ENCODE peak calls at places on chromosome X, in six cellular contexts. T is IMR-90; H is fibroblast of lung; K is body of pancreas; X is H9; A is CD8-positive, alpha-beta memory T cell. C is an unnamed sample.

GRCh38 chrX:104126856-104127255 is 14.5 kb downstream of the ZCCHC18 start:
- DNase-seq in A (no peak), H (no peak), K (no peak), X (no peak), T (no peak), C (no peak)

GRCh38 chrX:109774706-109775105 is 41.6 kb upstream of the ACSL4 start:
- DNase-seq in H (peak; percentile 81), A (no peak), T (peak; percentile 77), X (no peak), K (no peak), C (no peak)

GRCh38 chrX:19840899-19841648 is 46.3 kb downstream of the SH3KBP1 start:
- DNase-seq in A (peak; percentile 13), H (no peak), X (peak; percentile 49), T (no peak), K (no peak), C (no peak)

GRCh38 chrX:12978205-12979010 is 3.5 kb downstream of the TMSB4X start:
- DNase-seq in A (peak; percentile 82), H (peak; percentile 79), X (peak; percentile 76), T (peak; percentile 88), K (peak; percentile 62), C (peak; percentile 77)

GRCh38 chrX:18424482-18425198 is 768 bp upstream of the CDKL5 start:
- DNase-seq in A (no peak), H (peak; percentile 57), K (peak; percentile 45), X (peak; percentile 44), T (peak; percentile 70), C (peak; percentile 4)

GRCh38 chrX:77731821-77732419 is 54.1 kb downstream of the ATRX start:
- DNase-seq in K (no peak), A (no peak), X (no peak), T (no peak), H (no peak), C (no peak)

GRCh38 chrX:56728752-56729151 is 291 bp upstream of the NBDY start:
- DNase-seq in T (peak; percentile 5), A (no peak), K (peak; percentile 39), H (peak; percentile 26), X (no peak), C (no peak)

GRCh38 chrX:30822719-30823118 is 66.3 kb downstream of the TAB3 start:
- DNase-seq in T (no peak), X (no peak), A (no peak), H (peak; percentile 12), K (no peak), C (no peak)

GRCh38 chrX:154011376-154012335 is 8.0 kb downstream of the IRAK1 start:
- DNase-seq in A (no peak), T (no peak), X (no peak), H (no peak), K (no peak), C (no peak)
- H3K27ac ChIP-seq in A (no peak overlapping the region), T (no peak overlapping the region), X (no peak overlapping the region), H (no peak overlapping the region), K (peak overlapping the region; percentile 39), C (no peak overlapping the region)

GRCh38 chrX:25531096-25531495 is 515.3 kb upstream of the ARX start:
- DNase-seq in H (peak; percentile 49), T (peak; percentile 41), K (no peak), X (no peak), A (no peak), C (no peak)
- H3K4me1 ChIP-seq in H (no peaks in the 10 kb centered on the region), T (no peaks in the 10 kb centered on the region), K (no peaks in the 10 kb centered on the region), X (no peaks in the 10 kb centered on the region), A (no peaks in the 10 kb centered on the region), C (no peaks in the 10 kb centered on the region)

GRCh38 chrX:153416781-153417180 is 5.5 kb downstream of the ZFP92 start:
- DNase-seq in H (no peak), T (no peak), K (no peak), X (no peak), A (no peak), C (no peak)
- H3K9me3 ChIP-seq in H (no peaks in the 10 kb centered on the region), T (peaks cover 4% of the 10 kb centered on the region), K (no peaks in the 10 kb centered on the region), X (peaks cover 41% of the 10 kb centered on the region), A (no peaks in the 10 kb centered on the region), C (no peaks in the 10 kb centered on the region)

GRCh38 chrX:40947276-40947675 is 138.0 kb upstream of the USP9X start:
- DNase-seq in A (no peak), T (peak; percentile 77), H (peak; percentile 38), X (no peak), K (no peak), C (no peak)
- H3K27ac ChIP-seq in A (no peak overlapping the region), T (no peak overlapping the region), H (no peak overlapping the region), X (no peak overlapping the region), K (no peak overlapping the region), C (no peak overlapping the region)

DNA sequence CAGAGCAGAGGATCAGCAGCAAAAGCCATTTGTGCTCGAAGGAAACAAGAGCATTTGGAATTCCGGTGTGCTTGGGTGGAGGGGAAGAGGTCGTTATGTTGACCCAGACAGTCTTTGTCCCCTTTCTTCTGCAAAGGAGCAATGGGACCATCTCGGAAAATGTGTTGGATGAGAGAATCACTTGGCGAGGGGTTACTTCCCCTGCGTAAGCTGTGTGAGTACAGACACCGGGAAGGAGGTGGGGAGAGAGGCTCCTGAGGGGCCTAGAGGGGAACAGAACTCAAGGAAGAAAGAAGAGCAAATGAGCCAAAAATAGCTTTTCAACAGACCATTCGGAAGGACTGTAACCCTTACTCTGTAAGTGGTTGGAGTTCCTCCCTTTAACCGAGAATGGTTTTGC is 24.5 kb downstream of the TSC22D3 start:
- DNase-seq in A (no peak), T (no peak), X (no peak), H (no peak), K (no peak), C (no peak)
- H3K4me1 ChIP-seq in A (no peaks in the 10 kb centered on the region), T (no peaks in the 10 kb centered on the region), X (peaks cover 6% of the 10 kb centered on the region), H (peaks cover 3% of the 10 kb centered on the region), K (peaks cover 39% of the 10 kb centered on the region), C (peaks cover 8% of the 10 kb centered on the region)

C was measured in naive thymus-derived CD4-positive, alpha-beta T cell.